ENCODE peak calls at places on chromosomes 5 and 9, in four cellular contexts. One of them, this sample, is unnamed.

GRCh38 chr9:107208121-107208520 is 75.0 kb upstream of the RAD23B start:
- DNase-seq in lung: no peak
- DNase-seq in PC-9: no peak
- DNase-seq in IMR-90: peak
- DNase-seq in this sample: peak

GRCh38 chr5:115487168-115487567 is 57.4 kb downstream of the FEM1C start:
- DNase-seq in lung: no peak
- DNase-seq in IMR-90: no peak
- DNase-seq in PC-9: no peak
- DNase-seq in this sample: no peak

GRCh38 chr5:129438322-129438721 is 21.8 kb upstream of the ADAMTS19 start:
- DNase-seq in PC-9: no peak
- DNase-seq in lung: no peak
- DNase-seq in IMR-90: no peak
- DNase-seq in this sample: no peak

GRCh38 chr5:27241564-27242257 is 203.3 kb upstream of the CDH9 start:
- DNase-seq in PC-9: peak
- DNase-seq in IMR-90: peak
- DNase-seq in lung: no peak
- DNase-seq in this sample: peak

GRCh38 chr9:33956544-33956943 is 92.1 kb downstream of the UBAP2 start:
- DNase-seq in IMR-90: no peak
- DNase-seq in lung: no peak
- DNase-seq in PC-9: no peak
- DNase-seq in this sample: no peak

GRCh38 chr5:17497446-17497845 is 585 bp upstream of the TAF11L2 start:
- DNase-seq in lung: no peak
- DNase-seq in IMR-90: no peak
- DNase-seq in PC-9: no peak
- DNase-seq in this sample: no peak

GRCh38 chr5:20572560-20572959 is 584.6 kb upstream of the CDH18 start:
- DNase-seq in IMR-90: peak
- DNase-seq in PC-9: peak
- DNase-seq in lung: no peak
- DNase-seq in this sample: no peak

GRCh38 chr9:127253446-127253845 is 11.1 kb upstream of the GARNL3 start:
- DNase-seq in PC-9: no peak
- DNase-seq in lung: no peak
- DNase-seq in IMR-90: no peak
- DNase-seq in this sample: no peak

GRCh38 chr9:129225201-129225778 is 47.2 kb upstream of the IER5L start:
- DNase-seq in PC-9: no peak
- DNase-seq in IMR-90: no peak
- DNase-seq in lung: no peak
- DNase-seq in this sample: no peak

GRCh38 chr5:38079625-38080402 is 178.5 kb upstream of the EGFLAM start:
- DNase-seq in PC-9: no peak
- DNase-seq in lung: no peak
- DNase-seq in IMR-90: no peak
- DNase-seq in this sample: no peak

GRCh38 chr9:91730806-91731205 is 219.2 kb downstream of the ROR2 start:
- DNase-seq in lung: no peak
- DNase-seq in IMR-90: no peak
- DNase-seq in PC-9: no peak
- DNase-seq in this sample: no peak

GRCh38 chr9:115845648-115846312 is 307.8 kb upstream of the PAPPA start:
- DNase-seq in lung: no peak
- DNase-seq in PC-9: peak
- DNase-seq in IMR-90: peak
- DNase-seq in this sample: peak

GRCh38 chr9:135877776-135878527 is 29.4 kb downstream of the CAMSAP1 start:
- DNase-seq in lung: no peak
- DNase-seq in IMR-90: no peak
- DNase-seq in PC-9: no peak
- DNase-seq in this sample: no peak

GRCh38 chr9:35905912-35906679 is at the start of gene HRCT1:
- DNase-seq in lung: peak
- DNase-seq in IMR-90: peak
- DNase-seq in PC-9: peak
- DNase-seq in this sample: peak

GRCh38 chr9:105656131-105656921 is 5.9 kb upstream of the TAL2 start:
- DNase-seq in PC-9: no peak
- DNase-seq in lung: no peak
- DNase-seq in IMR-90: no peak
- DNase-seq in this sample: no peak

GRCh38 chr9:134515026-134515821 is 126.4 kb upstream of the COL5A1 start:
- DNase-seq in IMR-90: peak
- DNase-seq in lung: no peak
- DNase-seq in PC-9: peak
- DNase-seq in this sample: peak

GRCh38 chr5:36934740-36935356 is 58.3 kb downstream of the NIPBL start:
- DNase-seq in lung: no peak
- DNase-seq in IMR-90: peak
- DNase-seq in PC-9: no peak
- DNase-seq in this sample: no peak

GRCh38 chr5:135087950-135088349 is 53.9 kb upstream of the PITX1 start:
- DNase-seq in lung: no peak
- DNase-seq in PC-9: peak
- DNase-seq in IMR-90: no peak
- DNase-seq in this sample: no peak

GRCh38 chr5:72438141-72438540 is 69.1 kb downstream of the ZNF366 start:
- DNase-seq in IMR-90: peak
- DNase-seq in PC-9: no peak
- DNase-seq in lung: no peak
- DNase-seq in this sample: no peak

GRCh38 chr9:80699551-80699998 is 989.8 kb downstream of the TLE1 start:
- DNase-seq in PC-9: no peak
- DNase-seq in IMR-90: peak
- DNase-seq in lung: no peak
- DNase-seq in this sample: peak

GRCh38 chr5:141960018-141960417 is 2.0 kb upstream of the PCDH12 start:
- DNase-seq in lung: no peak
- DNase-seq in IMR-90: no peak
- DNase-seq in PC-9: no peak
- DNase-seq in this sample: no peak

DNA sequence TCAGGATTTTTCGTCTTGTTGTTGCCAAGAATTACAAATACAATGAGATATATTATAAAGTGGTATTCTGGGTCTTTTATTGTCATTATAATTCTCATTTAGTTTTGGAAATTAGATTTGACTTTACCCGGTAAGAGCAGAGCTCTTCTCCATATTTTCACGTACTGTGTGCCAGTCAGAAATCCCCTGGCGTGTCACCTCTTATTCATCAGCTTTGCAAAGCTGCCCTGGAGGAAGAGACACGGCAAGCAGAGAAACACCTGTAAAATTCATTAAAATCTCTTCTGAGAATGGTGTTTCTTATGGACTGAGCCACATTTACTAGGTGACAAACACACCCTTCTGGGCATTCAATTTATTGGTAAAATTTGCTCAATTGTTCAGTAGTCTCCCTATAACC is 440.4 kb downstream of the HINT1 start:
- DNase-seq in IMR-90: no peak
- DNase-seq in PC-9: no peak
- DNase-seq in lung: no peak
- DNase-seq in this sample: no peak
- H3K4me3 ChIP-seq in IMR-90: no peak
- H3K4me3 ChIP-seq in PC-9: no peak
- H3K4me3 ChIP-seq in lung: no peak
- H3K4me3 ChIP-seq in this sample: no peak

GRCh38 chr5:41539454-41539853 is 29.1 kb upstream of the PLCXD3 start:
- DNase-seq in PC-9: no peak
- DNase-seq in IMR-90: no peak
- DNase-seq in lung: no peak
- DNase-seq in this sample: no peak
- TF ChIP-seq CTCF in PC-9: no peak
- TF ChIP-seq CTCF in IMR-90: no peak
- TF ChIP-seq CTCF in lung: no peak
- TF ChIP-seq CTCF in this sample: no peak

GRCh38 chr9:124852121-124852828 is 985 bp upstream of the WDR38 start:
- DNase-seq in PC-9: no peak
- DNase-seq in lung: no peak
- DNase-seq in IMR-90: no peak
- DNase-seq in this sample: no peak
- H3K4me3 ChIP-seq in PC-9: peak
- H3K4me3 ChIP-seq in lung: no peak
- H3K4me3 ChIP-seq in IMR-90: no peak
- H3K4me3 ChIP-seq in this sample: no peak

DNA sequence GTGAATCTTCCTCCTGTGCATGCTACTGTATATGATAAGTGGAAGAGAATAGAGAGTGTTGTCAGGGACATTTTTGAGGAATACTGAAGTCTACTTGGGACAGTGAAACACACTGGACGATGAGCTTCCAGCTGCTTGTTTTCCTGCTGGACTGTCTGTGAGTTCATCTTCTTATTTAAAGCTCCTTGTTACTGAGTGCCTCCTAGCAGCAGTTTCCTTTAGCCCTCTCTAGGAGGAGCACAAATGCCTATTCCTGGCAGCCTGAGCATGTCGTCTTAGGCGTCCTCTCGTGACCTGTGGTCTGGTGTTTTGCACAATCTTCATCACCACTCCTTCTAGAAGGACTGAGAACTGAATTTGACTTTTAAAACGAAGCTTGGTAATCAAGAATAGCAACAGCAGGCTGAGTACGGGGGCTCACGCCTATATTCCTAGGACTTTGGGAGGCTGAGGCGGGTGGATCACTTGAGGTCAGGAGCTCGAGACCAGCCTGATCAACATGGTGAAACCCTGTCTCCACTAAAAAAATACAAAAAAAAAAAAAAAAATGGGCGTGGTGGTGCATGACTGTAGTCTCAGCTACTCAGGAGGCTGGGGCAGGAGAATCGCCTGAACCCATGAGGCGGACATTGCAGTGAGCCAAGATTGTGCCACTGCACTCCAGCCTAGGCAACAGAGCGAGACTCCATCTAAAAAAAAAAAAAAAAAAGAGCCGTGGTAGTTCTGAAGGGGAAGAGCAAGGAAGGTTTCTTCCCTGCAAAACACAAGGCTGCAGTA is 44.0 kb downstream of the ANKRD33B start:
- DNase-seq in IMR-90: peak
- DNase-seq in PC-9: no peak
- DNase-seq in lung: no peak
- DNase-seq in this sample: peak
- TF ChIP-seq CTCF in IMR-90: peak
- TF ChIP-seq CTCF in PC-9: no peak
- TF ChIP-seq CTCF in lung: no peak
- TF ChIP-seq CTCF in this sample: peak

GRCh38 chr5:123423278-123424149 is at the start of gene CEP120:
- DNase-seq in PC-9: peak
- DNase-seq in IMR-90: peak
- DNase-seq in lung: peak
- DNase-seq in this sample: peak

GRCh38 chr5:123422433-123423277 is 548 bp downstream of the CEP120 start:
- DNase-seq in lung: no peak
- DNase-seq in IMR-90: peak
- DNase-seq in PC-9: no peak
- DNase-seq in this sample: peak

GRCh38 chr5:123425444-123425843 is 2.2 kb upstream of the CEP120 start:
- DNase-seq in IMR-90: no peak
- DNase-seq in PC-9: no peak
- DNase-seq in lung: no peak
- DNase-seq in this sample: no peak

DNA sequence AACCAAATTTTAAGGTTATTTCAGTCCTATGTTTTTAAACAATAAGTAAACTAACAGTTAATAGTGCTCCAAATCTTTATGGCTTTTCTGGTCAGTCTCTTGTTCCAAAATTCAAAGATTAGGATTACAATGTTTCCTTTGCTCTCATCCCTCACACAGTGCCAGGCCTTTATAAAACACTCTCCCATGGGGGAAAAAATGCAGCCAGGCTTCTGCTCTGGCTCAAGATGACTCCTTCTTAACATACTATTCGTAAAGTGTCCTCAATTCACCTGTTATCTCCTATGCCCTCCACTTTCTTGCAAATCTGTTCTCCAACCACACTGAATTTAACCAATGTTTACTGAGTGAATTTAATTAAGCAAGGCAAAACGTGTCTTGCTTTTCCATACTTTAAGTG is 1.4 kb downstream of the CEP120 start:
- DNase-seq in IMR-90: no peak
- DNase-seq in PC-9: no peak
- DNase-seq in lung: no peak
- DNase-seq in this sample: no peak
- H3K4me3 ChIP-seq in IMR-90: peak
- H3K4me3 ChIP-seq in PC-9: peak
- H3K4me3 ChIP-seq in lung: peak
- H3K4me3 ChIP-seq in this sample: peak

GRCh38 chr5:10289353-10289752 is 18.3 kb downstream of the CMBL start:
- DNase-seq in lung: no peak
- DNase-seq in IMR-90: no peak
- DNase-seq in PC-9: peak
- DNase-seq in this sample: peak
- TF ChIP-seq CTCF in lung: no peak
- TF ChIP-seq CTCF in IMR-90: no peak
- TF ChIP-seq CTCF in PC-9: no peak
- TF ChIP-seq CTCF in this sample: peak

GRCh38 chr5:56585466-56585865 is 229.9 kb upstream of the MAP3K1 start:
- DNase-seq in PC-9: no peak
- DNase-seq in IMR-90: peak
- DNase-seq in lung: no peak
- DNase-seq in this sample: no peak

GRCh38 chr5:56587381-56588124 is 227.8 kb upstream of the MAP3K1 start:
- DNase-seq in PC-9: no peak
- DNase-seq in IMR-90: no peak
- DNase-seq in lung: no peak
- DNase-seq in this sample: no peak

GRCh38 chr5:56588125-56588516 is 227.2 kb upstream of the MAP3K1 start:
- DNase-seq in IMR-90: no peak
- DNase-seq in lung: no peak
- DNase-seq in PC-9: no peak
- DNase-seq in this sample: no peak

GRCh38 chr5:56588636-56589485 is 226.5 kb upstream of the MAP3K1 start:
- DNase-seq in lung: peak
- DNase-seq in PC-9: no peak
- DNase-seq in IMR-90: no peak
- DNase-seq in this sample: no peak

DNA sequence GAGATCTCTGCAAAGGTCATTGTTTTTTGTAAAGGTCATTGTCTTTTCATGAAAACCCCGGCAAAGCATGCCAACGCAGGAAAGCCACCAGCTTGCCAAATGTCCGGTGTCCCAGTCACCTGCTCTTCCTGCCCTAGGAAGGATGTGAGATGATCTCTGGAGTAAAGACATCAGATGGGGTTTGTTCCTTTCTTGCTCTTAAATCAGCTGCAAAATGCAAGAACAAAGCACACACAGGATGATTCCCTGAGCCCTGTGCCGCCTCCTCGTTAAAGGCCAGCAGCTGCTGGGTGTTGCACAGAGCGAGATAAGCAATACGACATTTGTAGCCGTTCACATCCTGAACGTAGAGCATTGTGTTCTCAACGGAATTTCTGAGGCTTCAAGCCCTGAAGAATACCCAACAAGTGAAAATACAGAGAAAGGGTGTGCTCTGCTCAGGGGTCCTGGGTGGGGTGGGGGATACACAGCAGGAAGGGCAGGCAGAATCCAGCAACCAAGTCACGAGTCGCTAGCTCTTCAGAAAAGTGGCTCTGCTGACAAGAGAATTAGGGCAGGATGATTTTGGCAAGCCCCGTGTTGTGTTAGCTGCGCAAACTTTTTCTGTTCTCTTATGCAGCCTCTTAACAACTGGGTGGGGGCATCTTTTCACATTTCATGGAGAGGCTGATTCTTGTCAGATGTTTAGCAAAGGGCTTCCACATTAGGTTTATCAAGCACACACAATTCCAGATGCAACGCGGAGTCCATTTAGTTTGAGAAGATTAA is 229.2 kb upstream of the MAP3K1 start:
- DNase-seq in IMR-90: peak
- DNase-seq in lung: peak
- DNase-seq in PC-9: no peak
- DNase-seq in this sample: no peak
- H3K4me3 ChIP-seq in IMR-90: no peak
- H3K4me3 ChIP-seq in lung: no peak
- H3K4me3 ChIP-seq in PC-9: no peak
- H3K4me3 ChIP-seq in this sample: no peak

This sample was measured in AG10803.